ENCODE peak calls at places on chromosomes 1 and 21, in eight cellular contexts. C is AG09309, S is heart right ventricle, P is transverse colon, T is K562, J is astrocyte of the spinal cord, Q is D721Med, D is fibroblast of lung. I is an unnamed sample.

GRCh38 chr1:201186212-201186611 is 4.4 kb upstream of the IGFN1 start:
- DNase-seq in C (no peak), D (no peak), J (no peak), P (no peak), Q (no peak), T (no peak), S (no peak), I (no peak)

GRCh38 chr1:47465605-47466004 is 27.8 kb downstream of the FOXD2 start:
- DNase-seq in Q (no peak), S (peak; percentile 13), P (no peak), J (no peak), D (no peak), T (no peak), C (no peak), I (no peak)

GRCh38 chr1:62962794-62963776 is 179.2 kb downstream of the ATG4C start:
- DNase-seq in Q (peak; percentile 73), D (peak; percentile 44), C (peak; percentile 7), T (peak; percentile 32), S (peak; percentile 12), J (peak; percentile 39), P (peak; percentile 26), I (peak; percentile 72)

GRCh38 chr1:147168626-147169058 is 3.6 kb downstream of the PRKAB2 start:
- DNase-seq in D (peak; percentile 49), Q (no peak), P (peak; percentile 73), J (peak; percentile 34), S (no peak), T (no peak), C (no peak), I (no peak)

GRCh38 chr1:185864889-185865288 is 130.7 kb downstream of the HMCN1 start:
- DNase-seq in C (peak; percentile 71), T (no peak), D (peak; percentile 74), P (no peak), Q (no peak), S (no peak), J (peak; percentile 89), I (no peak)

GRCh38 chr1:221449801-221450470 is 292.0 kb downstream of the DUSP10 start:
- DNase-seq in T (no peak), Q (no peak), J (peak; percentile 41), D (no peak), C (no peak), S (no peak), P (no peak), I (no peak)

GRCh38 chr1:230077436-230078221 is 10.6 kb downstream of the GALNT2 start:
- DNase-seq in C (no peak), S (no peak), P (no peak), J (peak; percentile 50), Q (no peak), T (no peak), D (no peak), I (no peak)

GRCh38 chr21:37683396-37684114 is 232.7 kb downstream of the KCNJ6 start:
- DNase-seq in Q (no peak), J (no peak), C (no peak), P (no peak), T (no peak), D (no peak), S (no peak), I (no peak)

GRCh38 chr1:35173516-35174224 is 19.3 kb downstream of the SFPQ start:
- DNase-seq in T (no peak), C (no peak), D (no peak), P (no peak), S (no peak), Q (no peak), J (no peak), I (no peak)

GRCh38 chr21:26068776-26069175 is 101.8 kb downstream of the APP start:
- DNase-seq in C (no peak), P (no peak), J (no peak), Q (no peak), T (no peak), D (no peak), S (no peak), I (no peak)

GRCh38 chr1:230976825-230977747 is 1.6 kb downstream of the TTC13 start:
- DNase-seq in C (no peak), D (no peak), J (no peak), Q (no peak), S (peak; percentile 19), P (no peak), T (no peak), I (no peak)

GRCh38 chr1:52243221-52243987 is 101.5 kb downstream of the ZFYVE9 start:
- DNase-seq in D (no peak), T (no peak), J (no peak), S (no peak), C (no peak), Q (no peak), P (no peak), I (no peak)

GRCh38 chr1:99348375-99349132 is 84.3 kb downstream of the PLPPR4 start:
- DNase-seq in J (no peak), T (no peak), Q (no peak), C (no peak), D (no peak), S (no peak), P (no peak), I (no peak)

GRCh38 chr1:31583995-31584868 is 7.9 kb downstream of the TINAGL1 start:
- DNase-seq in P (peak; percentile 72), J (peak; percentile 57), Q (no peak), T (no peak), C (no peak), D (peak; percentile 80), S (peak; percentile 95), I (no peak)

GRCh38 chr1:31505884-31506497 is 70.3 kb upstream of the TINAGL1 start:
- DNase-seq in T (no peak), J (peak; percentile 17), C (peak; percentile 43), Q (no peak), S (no peak), P (no peak), D (peak; percentile 68), I (no peak)

GRCh38 chr1:1001631-1002300 is 1.9 kb upstream of the HES4 start:
- DNase-seq in P (peak; percentile 86), J (peak; percentile 46), D (peak; percentile 53), S (peak; percentile 83), C (no peak), Q (peak; percentile 70), T (peak; percentile 86), I (peak; percentile 91)

GRCh38 chr21:45870421-45870820 is 111.1 kb upstream of the COL6A1 start:
- DNase-seq in C (no peak), T (no peak), J (no peak), P (no peak), Q (no peak), S (no peak), D (no peak), I (no peak)

GRCh38 chr1:198700016-198700392 is 61.2 kb downstream of the PTPRC start:
- DNase-seq in Q (no peak), J (no peak), S (no peak), D (no peak), P (no peak), T (no peak), C (no peak), I (no peak)

GRCh38 chr1:1024421-1025415 is 4.8 kb downstream of the AGRN start:
- DNase-seq in T (no peak), S (no peak), J (peak; percentile 34), Q (no peak), C (no peak), P (no peak), D (no peak), I (no peak)

GRCh38 chr1:118043624-118044023 is 114.1 kb downstream of the WDR3 start:
- DNase-seq in Q (no peak), C (no peak), P (no peak), D (no peak), J (no peak), T (no peak), S (no peak), I (no peak)

GRCh38 chr1:227729144-227729880 is 5.8 kb downstream of the JMJD4 start:
- DNase-seq in D (no peak), J (no peak), T (peak; percentile 50), Q (no peak), C (no peak), S (no peak), P (no peak), I (peak; percentile 36)

GRCh38 chr1:226438007-226438406 is 30.1 kb upstream of the PARP1 start:
- DNase-seq in J (no peak), S (no peak), Q (no peak), P (no peak), D (peak; percentile 11), T (peak; percentile 35), C (no peak), I (no peak)
- TF ChIP-seq CTCF in J (peak; percentile 5), S (peak; percentile 8), Q (peak; percentile 18), P (no peak), D (peak; percentile 20), T (peak; percentile 30), C (no peak), I (no peak)

DNA sequence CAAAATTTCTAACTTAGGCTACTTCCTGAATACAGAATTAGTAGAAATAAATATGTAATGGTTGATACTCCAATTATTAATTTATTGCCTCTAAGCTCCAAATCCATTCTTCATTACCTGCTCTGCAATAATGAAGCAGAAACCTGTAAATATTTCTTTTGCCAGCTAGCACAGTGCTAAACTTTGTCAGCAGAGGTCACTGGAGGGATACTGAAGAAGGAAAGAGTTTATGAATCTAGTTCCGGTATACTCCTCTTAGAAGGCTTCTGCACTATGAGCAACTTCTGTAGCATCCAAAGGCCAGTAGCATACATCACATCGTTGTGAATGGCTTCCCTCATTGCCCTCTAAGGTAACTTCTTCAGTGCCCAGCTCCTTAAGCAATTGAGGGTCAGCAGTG is 81.0 kb upstream of the LHX8 start:
- DNase-seq in C (no peak), J (no peak), Q (no peak), S (no peak), T (no peak), P (no peak), D (no peak), I (no peak)
- TF ChIP-seq CTCF in C (no peak), J (no peak), Q (peak; percentile 39), S (no peak), T (no peak), P (no peak), D (no peak), I (no peak)

DNA sequence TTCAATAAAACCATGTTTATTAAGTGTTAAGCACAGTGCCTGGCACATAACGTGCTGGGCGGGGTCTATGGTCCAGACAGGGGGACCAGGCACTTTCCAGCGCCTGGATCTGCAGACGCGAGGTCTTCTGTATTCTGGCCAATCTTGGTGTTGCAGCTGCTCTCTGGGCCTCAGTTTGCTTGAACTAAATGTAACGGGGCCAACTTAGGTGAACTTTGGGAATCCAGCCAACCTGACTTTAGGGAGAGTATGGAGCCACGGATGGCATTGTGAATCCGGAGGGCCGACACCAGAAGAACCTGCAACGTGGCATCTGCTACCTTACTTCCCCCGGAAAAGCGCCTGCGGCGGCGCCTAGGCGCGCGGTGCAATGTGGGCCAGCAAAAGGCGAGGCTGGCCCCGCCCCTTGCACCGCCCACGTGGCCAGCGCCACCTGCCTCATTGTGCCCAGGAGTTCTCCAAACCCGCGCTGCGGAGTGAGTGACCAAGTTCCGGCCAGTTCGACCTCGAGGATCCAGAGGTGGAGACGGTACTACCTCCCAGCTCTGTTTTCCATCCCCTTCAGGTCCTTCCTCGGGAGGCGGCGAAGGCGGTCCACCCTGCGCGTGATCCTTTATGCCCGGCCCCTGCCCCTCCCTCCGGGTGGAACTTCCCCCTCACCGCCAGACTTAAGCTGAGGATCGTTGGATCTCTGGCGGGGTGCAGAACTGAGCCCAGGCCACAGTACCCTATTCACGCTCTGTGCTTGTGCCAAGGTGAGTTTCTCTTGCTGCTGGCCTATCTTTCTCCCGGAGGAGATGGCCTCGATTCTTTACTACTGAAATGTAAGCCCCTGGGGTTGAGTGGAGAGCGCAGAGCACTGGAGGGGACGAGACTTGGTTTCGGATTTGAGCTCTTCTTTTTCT is at the start of gene AKR1A1:
- DNase-seq in T (peak; percentile 94), P (peak; percentile 92), S (peak; percentile 85), C (peak; percentile 23), D (peak; percentile 80), J (peak; percentile 89), Q (peak; percentile 68), I (peak; percentile 92)
- TF ChIP-seq CTCF in T (peak; percentile 11), P (no peak), S (no peak), C (no peak), D (no peak), J (no peak), Q (no peak), I (no peak)

GRCh38 chr1:151135433-151136385 is 10.7 kb downstream of the SEMA6C start:
- DNase-seq in Q (no peak), P (no peak), D (no peak), S (no peak), T (peak; percentile 25), C (no peak), J (no peak), I (no peak)
- TF ChIP-seq CTCF in Q (peak; percentile 3), P (no peak), D (no peak), S (no peak), T (peak; percentile 30), C (no peak), J (no peak), I (no peak)

I was measured in GM13976.